ENCODE peak calls at places on chromosome 10, in four cellular contexts. D, J, Z and B are unnamed samples.
A peak's percentile ranks its signal among the peaks of the same experiment; 100 is the strongest.

GRCh38 chr10:28382520-28383269 is 79.8 kb upstream of the MPP7 start:
- DNase-seq in J (no peak), Z (no peak), D (no peak), B (no peak)

GRCh38 chr10:59593768-59594167 is 115.9 kb downstream of the SLC16A9 start:
- DNase-seq in Z (no peak), D (no peak), J (no peak), B (no peak)

GRCh38 chr10:33047655-33048054 is 89.6 kb upstream of the ITGB1 start:
- DNase-seq in D (no peak), Z (no peak), J (no peak), B (no peak)

GRCh38 chr10:59176241-59177030 is at the start of gene PHYHIPL:
- DNase-seq in D (no peak), J (no peak), Z (peak; percentile 60), B (no peak)

GRCh38 chr10:12902135-12902572 is 99.4 kb downstream of the CCDC3 start:
- DNase-seq in Z (peak; percentile 53), D (peak; percentile 59), J (peak; percentile 72), B (no peak)

GRCh38 chr10:120989996-120990395 is 138.8 kb downstream of the WDR11 start:
- DNase-seq in J (no peak), D (no peak), Z (no peak), B (no peak)

GRCh38 chr10:60666221-60666620 is 112.1 kb upstream of the CDK1 start:
- DNase-seq in J (no peak), Z (no peak), D (no peak), B (no peak)

GRCh38 chr10:26780793-26781601 is 79.8 kb downstream of the ABI1 start:
- DNase-seq in Z (no peak), J (peak; percentile 44), D (peak; percentile 23), B (peak; percentile 92)

GRCh38 chr10:118373786-118374185 is 31.7 kb upstream of the FAM204A start:
- DNase-seq in D (no peak), J (peak; percentile 28), Z (no peak), B (peak; percentile 69)

GRCh38 chr10:89414879-89415821 is 782 bp downstream of the IFIT5 start:
- DNase-seq in D (peak; percentile 40), Z (peak; percentile 33), J (peak; percentile 25), B (no peak)

GRCh38 chr10:114367041-114367675 is 37.1 kb downstream of the AFAP1L2 start:
- DNase-seq in D (no peak), Z (no peak), J (no peak), B (no peak)

GRCh38 chr10:113096111-113097045 is 146.3 kb downstream of the TCF7L2 start:
- DNase-seq in J (no peak), Z (no peak), D (no peak), B (no peak)

GRCh38 chr10:77287647-77288120 is 349.9 kb downstream of the KCNMA1 start:
- DNase-seq in D (no peak), Z (peak; percentile 21), J (no peak), B (no peak)

GRCh38 chr10:72229261-72230251 is 13.5 kb upstream of the ASCC1 start:
- DNase-seq in J (no peak), Z (no peak), D (no peak), B (no peak)

GRCh38 chr10:89646833-89647570 is 2.0 kb upstream of the PANK1 start:
- DNase-seq in Z (no peak), J (no peak), D (no peak), B (no peak)

GRCh38 chr10:118901409-118901808 is 128.1 kb upstream of the NANOS1 start:
- DNase-seq in D (no peak), Z (no peak), J (no peak), B (no peak)

GRCh38 chr10:29533696-29534285 is 101.0 kb downstream of the SVIL start:
- DNase-seq in D (no peak), Z (no peak), J (no peak), B (no peak)

GRCh38 chr10:49164587-49165188 is 23.5 kb downstream of the TMEM273 start:
- DNase-seq in D (peak; percentile 44), J (peak; percentile 14), Z (peak; percentile 35), B (no peak)

GRCh38 chr10:6128087-6128486 is 39.3 kb downstream of the RBM17 start:
- DNase-seq in J (no peak), D (no peak), Z (no peak), B (no peak)

GRCh38 chr10:92076722-92077121 is 153.2 kb downstream of the BTAF1 start:
- DNase-seq in Z (no peak), D (no peak), J (no peak), B (no peak)

GRCh38 chr10:24822557-24822956 is 98.9 kb upstream of the ARHGAP21 start:
- DNase-seq in D (peak; percentile 11), Z (no peak), J (no peak), B (no peak)

GRCh38 chr10:6647811-6648526 is 67.9 kb upstream of the PRKCQ start:
- DNase-seq in J (peak; percentile 56), D (peak; percentile 83), Z (peak; percentile 55), B (no peak)

GRCh38 chr10:110865804-110866482 is 5.8 kb upstream of the PDCD4 start:
- DNase-seq in J (no peak), D (no peak), Z (no peak), B (no peak)

GRCh38 chr10:93139059-93139658 is 65.5 kb downstream of the CYP26A1 start:
- DNase-seq in D (no peak), J (no peak), Z (no peak), B (no peak)

GRCh38 chr10:48895198-48895720 is 44.4 kb downstream of the LRRC18 start:
- DNase-seq in D (no peak), J (no peak), Z (no peak), B (no peak)

GRCh38 chr10:129131439-129132122 is 335.5 kb upstream of the MGMT start:
- DNase-seq in J (no peak), Z (no peak), D (no peak), B (no peak)